ENCODE peak calls at places on chromosomes 12 and 14, in four cellular contexts. I is WTC11, K is GM12878, M is K562. P is an unnamed sample.

GRCh38 chr12:12715459-12716150 is 1.6 kb upstream of the CDKN1B start:
- DNase-seq in I (no peak), M (peak), K (no peak), P (no peak)

GRCh38 chr14:101241807-101242278 is 319.5 kb upstream of the DIO3 start:
- DNase-seq in I (no peak), K (no peak), M (no peak), P (no peak)

GRCh38 chr12:113186033-113186365 is 478 bp downstream of the RITA1 start:
- DNase-seq in M (peak), I (no peak), K (no peak), P (peak)

GRCh38 chr14:103391048-103391447 is 5.8 kb downstream of the MARK3 start:
- DNase-seq in I (no peak), M (peak), K (no peak), P (peak)

GRCh38 chr14:104135904-104136471 is 2.4 kb upstream of the KIF26A start:
- DNase-seq in I (peak), M (no peak), K (no peak), P (no peak)

GRCh38 chr14:67998804-67999203 is 179.2 kb downstream of the RAD51B start:
- DNase-seq in K (no peak), I (no peak), M (no peak), P (no peak)

GRCh38 chr12:27979145-27979544 is 6.6 kb upstream of the PTHLH start:
- DNase-seq in K (no peak), I (no peak), M (no peak), P (no peak)

GRCh38 chr12:90922068-90922743 is 32.8 kb downstream of the CCER1 start:
- DNase-seq in K (no peak), I (no peak), M (no peak), P (no peak)

GRCh38 chr12:4261655-4262054 is 11.9 kb upstream of the CCND2 start:
- DNase-seq in K (peak), I (no peak), M (no peak), P (no peak)

GRCh38 chr14:50425816-50426215 is 29.1 kb upstream of the CDKL1 start:
- DNase-seq in I (no peak), K (no peak), M (no peak), P (no peak)

GRCh38 chr12:32069071-32069470 is 37.6 kb upstream of the BICD1 start:
- DNase-seq in I (no peak), K (no peak), M (no peak), P (peak)

GRCh38 chr12:116299548-116300150 is 22.2 kb upstream of the MED13L start:
- DNase-seq in K (no peak), M (no peak), I (no peak), P (no peak)

GRCh38 chr12:55693323-55694187 is 14.1 kb downstream of the ITGA7 start:
- DNase-seq in K (no peak), M (no peak), I (no peak), P (no peak)

GRCh38 chr14:71408362-71409035 is 501.2 kb downstream of the PCNX1 start:
- DNase-seq in K (no peak), M (no peak), I (no peak), P (no peak)

GRCh38 chr12:66188584-66189475 is at the start of gene IRAK3:
- DNase-seq in K (no peak), I (peak), M (no peak), P (no peak)

GRCh38 chr12:66187822-66188221 is 1.2 kb upstream of the IRAK3 start:
- DNase-seq in K (no peak), M (no peak), I (no peak), P (no peak)

GRCh38 chr12:66190519-66191406 is 1.7 kb downstream of the IRAK3 start:
- DNase-seq in M (no peak), K (no peak), I (no peak), P (no peak)

GRCh38 chr12:66191547-66192126 is 2.6 kb downstream of the IRAK3 start:
- DNase-seq in M (no peak), I (no peak), K (no peak), P (no peak)

DNA sequence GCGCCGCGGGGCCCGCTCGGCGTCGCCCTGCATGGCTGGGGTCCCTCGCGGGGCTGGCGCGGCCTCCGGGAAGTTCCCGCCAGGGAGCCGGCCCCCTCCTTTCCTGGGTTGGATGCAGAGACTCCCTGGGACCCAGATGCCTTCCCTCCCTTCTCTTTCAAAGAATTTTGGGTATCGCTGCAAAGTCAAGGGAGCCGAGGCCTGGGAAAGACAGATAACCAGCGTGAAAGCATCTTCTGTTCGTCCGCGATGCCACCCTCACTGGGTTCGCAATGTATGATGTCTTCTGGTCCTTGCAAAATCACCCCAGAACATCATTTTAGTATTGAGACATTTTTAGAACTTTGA is 436 bp downstream of the IRAK3 start:
- DNase-seq in I (no peak), K (no peak), M (no peak), P (no peak)
- TF ChIP-seq TCF7 in I (no peak), K (no peak), M (no peak), P (no peak)

DNA sequence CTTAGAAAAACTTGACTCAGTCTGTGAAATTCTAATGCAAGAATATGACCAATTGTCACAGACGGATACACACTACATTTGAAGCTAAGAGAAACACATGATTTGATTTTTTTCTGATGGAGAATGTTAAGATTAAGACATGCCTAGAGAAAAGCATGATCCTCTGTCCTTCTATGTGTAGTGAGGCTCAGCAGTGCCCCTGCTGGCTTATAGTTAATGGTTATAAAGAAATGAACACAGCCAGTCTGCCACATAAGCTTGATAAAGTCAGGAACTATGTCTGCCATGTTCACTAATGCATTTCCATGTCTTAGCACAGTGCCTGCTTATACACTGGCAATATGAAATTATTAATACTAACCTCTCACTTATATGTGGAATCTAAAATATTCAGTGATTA is 168.1 kb upstream of the DAAM1 start:
- DNase-seq in I (no peak), K (no peak), M (peak), P (no peak)
- TF ChIP-seq TCF7 in I (no peak), K (no peak), M (no peak), P (no peak)

GRCh38 chr14:34835312-34835711 is 39.8 kb downstream of the BAZ1A start:
- DNase-seq in K (no peak), M (no peak), I (no peak), P (no peak)

GRCh38 chr14:34837801-34838322 is 37.3 kb downstream of the BAZ1A start:
- DNase-seq in M (no peak), I (no peak), K (no peak), P (peak)

DNA sequence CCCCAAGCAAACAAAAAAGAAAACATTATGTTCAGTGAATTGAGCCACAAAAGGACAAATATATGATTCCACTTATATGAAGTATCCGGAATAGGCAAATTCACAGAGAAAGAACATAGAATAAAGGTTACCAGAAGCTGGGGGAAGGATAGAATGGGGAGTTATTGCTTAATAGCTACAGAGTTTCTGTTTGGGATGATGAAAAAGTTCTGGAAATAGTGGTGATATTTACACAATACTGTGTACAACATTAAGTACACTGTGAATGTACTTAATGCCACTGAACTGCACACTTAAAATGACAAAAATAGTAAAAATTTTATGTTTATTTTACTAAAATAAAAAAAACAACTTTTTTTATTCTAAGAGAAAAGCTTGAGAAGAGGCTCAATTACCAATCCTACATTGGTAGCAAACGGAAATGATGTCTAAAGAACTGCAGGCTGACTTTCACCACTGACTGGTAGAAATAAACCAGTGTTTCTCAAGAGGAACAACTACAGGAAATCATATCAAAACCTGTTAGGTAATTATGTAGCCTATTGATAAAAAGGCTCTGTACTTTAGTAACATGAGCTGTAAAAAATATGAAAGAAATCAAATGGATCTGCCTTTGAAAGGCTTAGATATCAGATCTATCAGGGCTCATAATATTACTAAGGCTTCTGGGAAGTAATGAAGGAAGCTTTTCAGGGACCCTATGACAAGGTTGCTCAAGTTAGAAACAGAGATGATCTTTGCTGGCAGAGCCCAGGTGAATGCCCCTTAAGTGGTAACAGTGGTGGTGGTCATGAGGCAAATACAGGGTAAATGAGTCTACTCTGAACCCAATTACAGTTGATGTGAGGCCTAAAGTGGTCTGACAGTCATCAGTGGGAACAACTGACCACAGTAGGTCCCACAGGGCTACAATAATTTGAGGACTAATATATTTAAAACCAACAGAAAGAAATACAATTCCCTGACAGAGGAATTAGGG is 41.3 kb downstream of the BAZ1A start:
- DNase-seq in K (no peak), I (no peak), M (no peak), P (no peak)
- TF ChIP-seq TCF7 in K (no peak), I (no peak), M (no peak), P (no peak)

DNA sequence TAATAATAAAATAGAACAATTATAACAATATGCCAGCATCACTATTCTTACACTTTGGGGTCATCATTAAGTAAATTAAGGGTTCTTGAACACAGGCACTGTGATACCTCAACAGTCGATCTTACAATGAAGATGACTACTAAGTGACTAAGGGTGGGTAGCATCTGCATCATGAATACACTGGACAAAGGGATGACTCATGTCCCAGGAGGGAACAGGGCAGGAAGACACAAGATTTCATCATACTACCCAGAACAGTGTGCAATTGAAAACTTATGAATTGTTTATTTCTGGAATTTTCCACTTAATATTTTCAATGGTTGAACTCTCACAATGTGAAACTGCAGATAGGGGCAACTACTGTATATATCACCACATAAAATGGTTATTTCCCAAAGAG is 19.7 kb downstream of the TSPAN19 start:
- DNase-seq in M (no peak), K (no peak), I (no peak), P (peak)
- TF ChIP-seq TCF7 in M (no peak), K (no peak), I (no peak), P (no peak)

DNA sequence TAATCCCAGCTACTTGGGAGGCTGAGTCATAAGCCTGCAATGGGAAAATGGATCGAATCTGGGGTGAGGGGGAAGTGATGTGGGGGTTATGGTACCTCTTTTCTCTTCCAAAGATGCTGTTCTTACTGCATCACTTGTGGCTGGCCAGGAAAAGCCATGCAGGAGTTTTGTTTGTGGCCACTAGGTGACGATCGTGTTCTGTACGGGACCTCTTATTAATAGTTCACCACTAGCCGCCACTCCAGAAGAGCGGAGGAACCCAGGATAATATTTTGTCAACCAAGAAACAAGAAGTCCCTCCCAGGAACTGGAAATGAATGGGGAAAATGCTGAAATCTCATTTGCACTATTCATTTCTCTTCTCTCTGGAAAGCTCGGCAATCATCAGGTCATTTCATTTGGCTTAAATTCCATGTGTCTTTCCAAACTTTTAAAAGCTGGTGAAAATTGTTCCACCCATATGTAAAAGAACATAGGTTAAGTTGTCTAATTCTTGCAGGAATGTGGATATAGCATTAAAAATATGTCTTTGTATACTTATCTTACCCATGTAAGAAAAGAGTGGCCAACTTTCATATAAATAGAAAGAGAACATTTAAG is 8.9 kb downstream of the GPR65 start:
- DNase-seq in I (peak), K (no peak), M (peak), P (peak)
- TF ChIP-seq TCF7 in I (no peak), K (no peak), M (no peak), P (no peak)

GRCh38 chr12:18045446-18046001 is 44.5 kb downstream of the RERGL start:
- DNase-seq in M (peak), I (no peak), K (no peak), P (no peak)
- TF ChIP-seq TCF7 in M (no peak), I (no peak), K (no peak), P (no peak)

DNA sequence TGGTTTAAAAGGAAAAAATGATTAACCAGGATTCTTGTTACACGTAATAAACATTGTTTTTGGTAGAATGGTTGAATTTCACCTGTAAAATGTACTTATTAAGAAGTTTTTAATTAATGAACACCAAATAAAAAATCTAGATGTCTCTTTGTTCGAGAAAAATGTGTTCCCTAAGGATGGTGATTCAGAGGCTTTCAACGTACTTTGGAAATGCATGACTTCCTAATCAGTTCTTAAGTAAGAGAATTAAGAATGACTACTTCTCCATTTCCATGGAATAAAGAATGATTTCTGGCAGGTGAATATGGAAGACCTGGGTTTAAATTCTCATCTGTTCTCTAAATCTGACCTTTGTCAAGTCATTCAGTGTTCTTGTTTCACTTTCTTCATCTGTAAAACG is 428.6 kb downstream of the KCNH5 start:
- DNase-seq in K (no peak), M (no peak), I (no peak), P (no peak)
- TF ChIP-seq TCF7 in K (no peak), M (no peak), I (no peak), P (no peak)

DNA sequence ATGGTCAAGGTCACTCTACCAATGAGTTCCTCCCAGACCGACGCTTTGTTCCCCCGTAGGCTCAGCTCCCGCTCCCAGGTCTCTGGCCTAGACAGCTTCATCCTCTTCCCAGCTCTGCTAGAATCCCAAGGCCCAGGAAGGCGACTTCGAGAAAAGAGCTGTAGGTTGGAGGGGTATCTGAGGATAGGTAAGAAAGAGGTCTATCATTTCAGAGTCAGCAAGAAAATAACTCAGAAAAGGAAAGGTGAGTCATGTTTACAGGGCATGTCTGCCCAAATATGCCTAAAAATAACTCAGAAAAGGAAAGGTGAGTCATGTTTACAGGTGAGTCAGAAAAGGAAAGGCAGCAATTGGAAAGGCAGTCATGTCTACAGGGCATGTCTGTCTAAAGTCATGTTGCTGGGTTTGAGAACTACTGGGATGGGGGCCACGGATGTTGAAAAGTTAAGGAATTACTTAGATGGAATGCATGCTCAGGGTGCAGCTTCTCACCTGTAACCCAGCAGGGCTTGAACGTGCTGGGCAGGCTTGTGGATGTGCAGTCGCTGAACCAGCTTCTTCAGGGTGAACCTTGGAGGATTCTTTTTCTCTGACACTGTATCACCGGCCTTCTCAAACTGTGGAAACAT is 12.2 kb downstream of the TEP1 start:
- DNase-seq in I (no peak), K (no peak), M (no peak), P (peak)
- TF ChIP-seq TCF7 in I (no peak), K (no peak), M (no peak), P (no peak)

DNA sequence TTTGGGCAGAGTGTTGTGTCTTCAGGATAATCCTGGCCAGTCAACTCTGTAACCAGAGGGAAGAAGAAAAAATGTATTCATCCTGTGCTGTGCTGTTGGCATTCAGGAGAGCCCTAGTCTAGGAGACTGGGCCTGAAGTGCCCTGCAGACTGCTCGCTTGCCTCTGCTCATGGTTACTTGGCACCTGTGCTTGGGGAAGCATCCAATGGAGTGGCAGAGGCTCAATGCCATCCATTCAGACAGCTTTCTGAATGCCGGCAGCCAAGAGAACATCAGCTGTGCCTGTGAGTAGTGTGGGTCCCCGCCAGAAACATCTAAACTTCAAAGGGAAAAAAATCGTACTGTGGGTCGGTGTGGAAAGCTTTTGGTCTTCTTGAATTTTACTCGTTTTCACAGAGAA is 124.2 kb downstream of the SRGAP1 start:
- DNase-seq in M (no peak), I (no peak), K (no peak), P (no peak)
- TF ChIP-seq TCF7 in M (no peak), I (no peak), K (no peak), P (no peak)

DNA sequence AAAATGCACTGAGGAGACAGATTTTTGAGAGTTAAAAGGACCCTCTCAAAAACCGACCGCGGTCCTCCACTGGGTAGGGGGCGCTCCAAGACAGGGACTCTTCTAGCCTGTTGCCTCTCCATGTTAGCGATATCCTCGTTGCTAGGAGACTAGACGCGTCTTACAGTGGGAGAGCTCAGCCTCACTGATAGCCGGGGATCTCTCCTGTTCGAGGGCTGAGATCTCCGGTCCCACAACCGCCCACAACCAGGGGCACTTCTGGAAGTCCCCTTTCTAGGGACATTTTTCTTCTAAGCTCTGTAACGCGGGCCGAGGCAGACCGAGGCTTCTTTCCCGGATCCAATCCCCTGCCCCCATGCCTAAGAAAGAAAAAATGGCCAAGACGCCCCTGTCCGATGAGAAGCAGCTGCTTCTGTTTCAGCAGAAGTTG is 21.3 kb downstream of the FKBP11 start:
- DNase-seq in I (peak), M (peak), K (peak), P (peak)
- TF ChIP-seq TCF7 in I (no peak), M (no peak), K (no peak), P (no peak)